ENCODE peak calls at places on chromosome 16, in ten cellular contexts. U is thyroid gland, M is tibial artery, F is DND-41, A is cardiac muscle cell, D is psoas muscle, J is Peyer's patch, O is iPS DF 6.9, P is spleen, X is heart right ventricle. Z is an unnamed sample.
A peak's percentile ranks its signal among the peaks of the same experiment; 100 is the strongest.

GRCh38 chr16:83253526-83253925 is 554.3 kb upstream of the HSBP1 start:
- DNase-seq in J (no peak), F (no peak), D (no peak), P (no peak), M (no peak), X (no peak), A (no peak), U (no peak), O (no peak), Z (no peak)

GRCh38 chr16:27424772-27425498 is 23.0 kb downstream of the IL21R start:
- DNase-seq in O (no peak), X (no peak), J (no peak), M (peak; percentile 39), F (no peak), D (no peak), U (no peak), A (no peak), P (peak; percentile 40), Z (no peak)

GRCh38 chr16:8905168-8905762 is 23.1 kb downstream of the LITAFD start:
- DNase-seq in O (no peak), F (no peak), U (no peak), P (no peak), J (no peak), X (no peak), D (no peak), A (peak; percentile 37), M (no peak), Z (no peak)

GRCh38 chr16:84511821-84512220 is 7.4 kb upstream of the MEAK7 start:
- DNase-seq in J (no peak), X (no peak), A (no peak), D (no peak), O (no peak), F (no peak), U (no peak), P (no peak), M (peak; percentile 64), Z (no peak)

GRCh38 chr16:58087209-58087913 is 41.8 kb downstream of the CFAP20 start:
- DNase-seq in O (no peak), D (no peak), U (no peak), A (no peak), F (no peak), M (no peak), J (no peak), P (peak; percentile 8), X (no peak), Z (no peak)

GRCh38 chr16:87140211-87141200 is 176.7 kb downstream of the C16orf95 start:
- DNase-seq in U (no peak), J (no peak), P (peak; percentile 63), M (peak; percentile 56), X (no peak), F (no peak), A (no peak), O (no peak), D (no peak), Z (no peak)

GRCh38 chr16:71626858-71627213 is 852 bp downstream of the MARVELD3 start:
- DNase-seq in D (no peak), J (peak; percentile 90), A (no peak), P (peak; percentile 72), O (peak; percentile 22), M (peak; percentile 66), F (no peak), U (peak; percentile 41), X (no peak), Z (no peak)

GRCh38 chr16:28534542-28535373 is 4.0 kb downstream of the NUPR1 start:
- DNase-seq in D (peak; percentile 61), M (peak; percentile 84), F (no peak), J (peak; percentile 73), U (no peak), P (no peak), X (no peak), O (no peak), A (no peak), Z (no peak)

GRCh38 chr16:2003231-2003826 is 6.3 kb downstream of the ZNF598 start:
- DNase-seq in O (no peak), P (peak; percentile 68), A (no peak), X (no peak), J (no peak), F (no peak), D (no peak), U (no peak), M (no peak), Z (no peak)
- H3K4me1 ChIP-seq in O (peaks cover 5% of the 10 kb centered on the region), P (peaks cover 69% of the 10 kb centered on the region), A (peaks cover 14% of the 10 kb centered on the region), X (peaks cover 30% of the 10 kb centered on the region), J (peaks cover 46% of the 10 kb centered on the region), F (peaks cover 29% of the 10 kb centered on the region), D (peaks cover 51% of the 10 kb centered on the region), U (peaks cover 36% of the 10 kb centered on the region), M (peaks cover 44% of the 10 kb centered on the region), Z (peaks cover 25% of the 10 kb centered on the region)

GRCh38 chr16:30088832-30089624 is 2.7 kb downstream of the TBX6 start:
- DNase-seq in F (no peak), J (no peak), P (no peak), O (no peak), X (no peak), M (no peak), U (no peak), A (no peak), D (no peak), Z (no peak)

GRCh38 chr16:30092373-30093010 is 768 bp upstream of the TBX6 start:
- DNase-seq in P (peak; percentile 96), X (peak; percentile 82), O (peak; percentile 67), M (peak; percentile 88), J (peak; percentile 92), A (peak; percentile 69), D (peak; percentile 83), U (peak; percentile 66), F (peak; percentile 72), Z (peak; percentile 64)

GRCh38 chr16:30088237-30088831 is 3.4 kb downstream of the TBX6 start:
- DNase-seq in O (no peak), F (no peak), D (no peak), X (no peak), M (no peak), J (no peak), P (no peak), A (no peak), U (no peak), Z (no peak)

GRCh38 chr16:30091474-30092372 is at the start of gene TBX6:
- DNase-seq in M (peak; percentile 95), D (peak; percentile 95), O (peak; percentile 82), A (peak; percentile 97), J (peak; percentile 97), X (peak; percentile 95), U (peak; percentile 93), P (peak; percentile 99), F (peak; percentile 93), Z (peak; percentile 92)

DNA sequence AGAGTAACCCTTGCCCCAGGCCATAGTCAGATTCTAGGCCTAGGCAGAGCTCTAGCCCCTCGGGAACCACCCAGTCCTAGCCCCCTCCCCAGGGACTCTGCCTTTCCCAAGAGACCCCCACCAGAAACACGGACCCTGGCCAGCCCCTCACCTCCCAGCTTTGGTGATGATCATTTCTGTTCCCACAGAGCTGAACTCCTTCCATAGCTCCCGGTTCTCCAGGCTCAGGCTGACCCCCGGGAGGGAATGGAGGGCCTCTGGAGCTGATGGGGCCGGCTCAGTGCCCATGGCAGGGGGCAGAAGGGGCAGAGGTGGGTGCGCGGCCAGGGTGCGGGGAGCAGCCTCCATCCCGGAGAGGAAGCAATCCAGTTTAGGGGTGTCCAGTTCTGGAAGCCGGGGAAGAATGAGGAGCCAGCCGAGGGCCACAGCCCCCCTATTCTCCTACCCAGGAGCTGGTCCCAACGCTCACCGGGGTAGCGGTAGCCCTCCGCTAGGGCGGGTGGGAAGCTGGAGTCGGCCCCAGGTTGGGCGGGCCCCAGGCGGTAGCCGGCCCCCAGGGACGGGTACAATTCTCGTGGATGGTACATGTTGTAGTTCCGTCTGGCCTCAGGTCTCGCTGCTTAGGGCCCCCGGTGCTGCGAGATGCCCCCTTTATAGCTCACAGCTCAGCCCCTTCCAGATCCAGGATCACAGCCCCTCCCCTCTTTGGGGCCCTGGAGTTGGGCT is 954 bp downstream of the TBX6 start:
- DNase-seq in U (no peak), M (no peak), D (no peak), J (no peak), F (no peak), O (no peak), P (peak; percentile 86), A (no peak), X (no peak), Z (no peak)
- H3K27ac ChIP-seq in U (peak overlapping the region; percentile 80), M (peak overlapping the region; percentile 94), D (peak overlapping the region; percentile 97), J (no peak overlapping the region), F (no peak overlapping the region), O (no peak overlapping the region), P (peak overlapping the region; percentile 98), A (no peak overlapping the region), X (peak overlapping the region; percentile 95), Z (no peak overlapping the region)

GRCh38 chr16:69853481-69853880 is 91.3 kb downstream of the WWP2 start:
- DNase-seq in F (no peak), A (no peak), J (no peak), D (no peak), O (no peak), P (no peak), M (no peak), X (no peak), U (no peak), Z (no peak)

GRCh38 chr16:69855587-69855986 is 93.5 kb downstream of the WWP2 start:
- DNase-seq in O (no peak), X (no peak), U (no peak), F (no peak), D (no peak), A (no peak), M (no peak), J (no peak), P (no peak), Z (no peak)

GRCh38 chr16:69852815-69853214 is 90.7 kb downstream of the WWP2 start:
- DNase-seq in D (no peak), U (no peak), A (no peak), O (no peak), M (no peak), J (no peak), P (no peak), X (no peak), F (no peak), Z (no peak)

GRCh38 chr16:69848635-69849545 is 86.8 kb downstream of the WWP2 start:
- DNase-seq in O (no peak), A (peak; percentile 74), M (peak; percentile 96), F (no peak), D (peak; percentile 82), U (peak; percentile 95), J (peak; percentile 72), P (peak; percentile 83), X (peak; percentile 82), Z (no peak)

DNA sequence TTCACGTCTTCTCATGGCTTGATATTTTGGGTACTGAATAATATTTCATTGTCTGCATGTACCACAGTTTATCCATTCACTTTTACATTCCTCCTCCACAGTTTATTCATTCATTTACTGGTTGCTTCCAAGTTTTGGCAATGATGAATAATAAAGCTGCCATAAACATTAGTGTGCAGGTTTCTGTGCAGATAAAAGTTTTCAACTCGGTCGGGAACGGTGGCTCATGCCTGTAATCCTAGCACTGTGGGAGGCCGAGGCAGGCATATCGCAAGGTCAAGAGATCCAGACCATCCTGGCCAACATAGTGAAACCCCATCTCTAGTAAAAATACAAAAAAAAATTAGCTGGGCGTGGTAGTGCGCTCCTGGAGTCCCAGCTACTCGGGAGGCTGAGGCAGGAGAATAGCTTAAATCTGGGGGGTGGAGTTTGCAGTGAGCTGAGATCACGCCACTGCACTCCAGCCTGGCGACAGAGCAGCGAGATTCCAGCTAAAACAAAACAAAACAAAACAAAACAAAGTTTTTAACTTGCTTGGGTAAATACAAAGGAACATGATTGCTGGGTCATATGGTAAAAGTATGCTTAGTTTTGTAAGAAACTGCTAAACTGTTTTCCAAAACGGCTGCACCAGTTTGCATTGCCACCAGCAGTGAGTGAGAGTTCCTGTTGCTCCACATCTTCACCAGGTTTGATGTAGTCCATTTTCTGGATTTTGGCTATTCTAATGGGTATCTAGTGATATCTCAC is 89.5 kb downstream of the WWP2 start:
- DNase-seq in D (no peak), U (no peak), X (no peak), F (no peak), J (no peak), A (no peak), M (no peak), O (no peak), P (no peak), Z (no peak)
- H3K27me3 ChIP-seq in D (no peaks in the 10 kb centered on the region), U (no peaks in the 10 kb centered on the region), X (no peaks in the 10 kb centered on the region), F (no peaks in the 10 kb centered on the region), J (no peaks in the 10 kb centered on the region), A (no peaks in the 10 kb centered on the region), M (no peaks in the 10 kb centered on the region), O (no peaks in the 10 kb centered on the region), P (no peaks in the 10 kb centered on the region), Z (no peaks in the 10 kb centered on the region)

DNA sequence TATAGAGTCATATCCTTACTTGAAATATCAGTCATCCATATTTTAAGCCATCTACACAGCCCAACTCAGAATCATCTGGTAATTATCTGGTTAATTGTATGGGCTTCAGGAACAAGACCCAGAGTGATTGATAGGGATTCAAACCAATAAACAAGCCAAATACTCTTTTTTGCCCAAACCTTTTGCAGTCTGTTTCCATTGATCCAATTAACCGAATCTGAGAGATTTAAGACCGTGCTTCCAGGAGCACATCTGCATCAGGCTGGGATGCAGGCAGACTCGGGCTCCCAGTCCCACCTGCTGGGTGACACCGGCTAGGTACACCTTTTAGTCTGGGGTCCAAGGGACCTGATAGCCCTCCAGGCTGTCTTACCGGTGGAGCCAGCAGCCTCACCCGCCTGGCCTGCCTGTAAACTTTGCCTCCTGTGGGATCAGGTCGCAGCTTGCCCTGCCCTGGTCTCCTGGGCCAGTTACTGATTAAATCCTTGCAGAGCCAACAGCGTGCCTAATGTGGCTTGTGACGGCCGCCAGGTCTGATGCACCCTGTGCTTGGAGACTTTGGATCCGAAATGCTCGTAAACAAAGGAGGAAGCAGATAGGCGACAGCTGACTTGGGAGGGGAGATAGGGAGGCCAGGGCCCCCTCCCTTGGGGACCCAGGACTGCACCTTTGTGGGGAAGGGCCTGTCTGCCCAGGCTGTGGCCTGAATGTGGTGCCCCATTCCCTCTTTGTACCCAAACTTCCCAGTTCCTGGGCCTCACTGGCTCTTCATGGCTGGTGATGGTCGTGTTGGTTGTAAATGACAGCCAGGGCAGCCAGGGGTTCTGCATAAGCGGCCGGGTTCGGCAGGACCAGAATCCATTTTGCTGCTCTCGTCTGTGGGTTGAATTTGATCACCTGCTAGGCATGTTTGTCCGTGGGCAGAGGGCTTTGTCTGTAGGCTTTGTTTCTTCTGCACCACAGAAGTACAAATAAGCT is 3.8 kb downstream of the CMIP start:
- DNase-seq in P (no peak), D (peak; percentile 1), X (no peak), A (peak; percentile 24), F (no peak), M (no peak), U (no peak), J (peak; percentile 91), O (no peak), Z (no peak)
- H3K4me1 ChIP-seq in P (peaks cover 85% of the 10 kb centered on the region), D (no peaks in the 10 kb centered on the region), X (peaks cover 7% of the 10 kb centered on the region), A (peaks cover 27% of the 10 kb centered on the region), F (peaks cover 75% of the 10 kb centered on the region), M (peaks cover 21% of the 10 kb centered on the region), U (peaks cover 50% of the 10 kb centered on the region), J (peaks cover 71% of the 10 kb centered on the region), O (peaks cover 6% of the 10 kb centered on the region), Z (peaks cover 64% of the 10 kb centered on the region)

Z was measured in CD8-positive, alpha-beta memory T cell.